ENCODE peak calls at places on chromosomes 4 and X, in nine cellular contexts. U is neural progenitor cell; R is CD8-positive, alpha-beta T cell; C is astrocyte of the cerebellum; E is thoracic aorta; V is AG04450; N is hepatocyte; K is adrenal gland; O is endodermal cell. F is an unnamed sample.

GRCh38 chr4:8247047-8247930 is 22.3 kb upstream of the HTRA3 start:
- DNase-seq in U (no peak), R (no peak), C (no peak), E (no peak), V (no peak), N (peak; percentile 52), K (peak; percentile 35), O (no peak), F (no peak)

GRCh38 chr4:172978848-172979247 is 189.8 kb upstream of the GALNT7 start:
- DNase-seq in U (no peak), R (no peak), C (no peak), E (no peak), V (no peak), N (no peak), K (no peak), O (no peak), F (no peak)

GRCh38 chrX:56726609-56727008 is 2.4 kb upstream of the NBDY start:
- DNase-seq in U (peak; percentile 52), R (peak; percentile 18), C (peak; percentile 41), E (no peak), V (peak; percentile 6), N (peak; percentile 65), K (peak; percentile 25), O (no peak), F (no peak)

GRCh38 chr4:22932326-22932725 is 239.6 kb downstream of the GBA3 start:
- DNase-seq in U (no peak), R (no peak), C (no peak), E (no peak), V (no peak), N (no peak), K (no peak), O (no peak), F (no peak)

GRCh38 chrX:23821847-23822246 is 38.9 kb downstream of the SAT1 start:
- DNase-seq in U (no peak), R (no peak), C (no peak), E (no peak), V (no peak), N (no peak), K (no peak), O (no peak), F (no peak)

GRCh38 chr4:82774711-82775171 is 23.9 kb downstream of the SCD5 start:
- DNase-seq in U (peak; percentile 50), R (no peak), C (no peak), E (no peak), V (no peak), N (no peak), K (no peak), O (peak; percentile 90), F (no peak)

GRCh38 chr4:104976258-104976657 is 170.4 kb upstream of the TET2 start:
- DNase-seq in U (no peak), R (no peak), C (no peak), E (no peak), V (no peak), N (no peak), K (no peak), O (no peak), F (no peak)

GRCh38 chr4:151475338-151475737 is 66.4 kb downstream of the FHIP1A start:
- DNase-seq in U (no peak), R (no peak), C (no peak), E (no peak), V (no peak), N (no peak), K (no peak), O (no peak), F (no peak)

GRCh38 chr4:76740192-76740591 is 157.8 kb downstream of the SOWAHB start:
- DNase-seq in U (no peak), R (no peak), C (no peak), E (no peak), V (no peak), N (no peak), K (no peak), O (no peak), F (no peak)

GRCh38 chr4:165394275-165394674 is 15.5 kb downstream of the CPE start:
- DNase-seq in U (no peak), R (no peak), C (no peak), E (no peak), V (no peak), N (no peak), K (no peak), O (no peak), F (no peak)

GRCh38 chr4:177367336-177367735 is 57.7 kb downstream of the NEIL3 start:
- DNase-seq in U (peak; percentile 48), R (no peak), C (no peak), E (no peak), V (peak; percentile 6), N (no peak), K (no peak), O (peak; percentile 67), F (peak; percentile 5)

GRCh38 chrX:11412715-11413623 is 119.8 kb downstream of the AMELX start:
- DNase-seq in U (no peak), R (no peak), C (peak; percentile 40), E (no peak), V (no peak), N (no peak), K (no peak), O (no peak), F (no peak)

GRCh38 chr4:84887824-84888223 is 78.7 kb downstream of the WDFY3 start:
- DNase-seq in U (no peak), R (no peak), C (no peak), E (no peak), V (no peak), N (no peak), K (no peak), O (no peak), F (no peak)

GRCh38 chr4:181582595-181582994 is 660.6 kb upstream of the TENM3 start:
- DNase-seq in U (no peak), R (no peak), C (no peak), E (no peak), V (no peak), N (no peak), K (no peak), O (no peak), F (no peak)
- TF ChIP-seq CTCF in U (peak; percentile 41), R (no peak), C (no peak), E (no peak), V (peak; percentile 7), N (no peak), K (no peak), O (peak; percentile 60), F (peak; percentile 19)

GRCh38 chr4:128284317-128284716 is 3.3 kb downstream of the PGRMC2 start:
- DNase-seq in U (no peak), R (no peak), C (no peak), E (no peak), V (no peak), N (no peak), K (no peak), O (no peak), F (no peak)
- H3K4me3 ChIP-seq in U (peak overlapping the region; percentile 85), R (no peak overlapping the region), C (no peak overlapping the region), E (no peak overlapping the region), V (peak overlapping the region; percentile 87), N (peak overlapping the region; percentile 82), K (no peak overlapping the region), O (peak overlapping the region; percentile 96), F (no peak overlapping the region)

GRCh38 chr4:44738615-44739014 is 12.3 kb upstream of the GNPDA2 start:
- DNase-seq in U (no peak), R (no peak), C (no peak), E (no peak), V (no peak), N (peak; percentile 5), K (no peak), O (no peak), F (no peak)
- TF ChIP-seq CTCF in U (peak; percentile 44), R (no peak), C (no peak), E (no peak), V (peak; percentile 47), N (peak; percentile 29), K (peak; percentile 39), O (peak; percentile 56), F (peak; percentile 42)

GRCh38 chr4:64495948-64496347 is 86.7 kb upstream of the TECRL start:
- DNase-seq in U (no peak), R (no peak), C (no peak), E (no peak), V (no peak), N (no peak), K (no peak), O (no peak), F (no peak)

GRCh38 chr4:64503416-64503815 is 94.2 kb upstream of the TECRL start:
- DNase-seq in U (no peak), R (no peak), C (no peak), E (no peak), V (no peak), N (no peak), K (no peak), O (no peak), F (no peak)

GRCh38 chr4:64497526-64497925 is 88.3 kb upstream of the TECRL start:
- DNase-seq in U (no peak), R (no peak), C (peak; percentile 11), E (no peak), V (no peak), N (no peak), K (no peak), O (no peak), F (no peak)
- H3K4me3 ChIP-seq in U (no peak overlapping the region), R (no peak overlapping the region), C (no peak overlapping the region), E (no peak overlapping the region), V (no peak overlapping the region), N (no peak overlapping the region), K (no peak overlapping the region), O (no peak overlapping the region), F (no peak overlapping the region)

GRCh38 chrX:26851981-26852380 is 611.2 kb downstream of the PPP4R3C start:
- DNase-seq in U (peak; percentile 44), R (no peak), C (no peak), E (no peak), V (no peak), N (peak; percentile 26), K (no peak), O (no peak), F (no peak)
- TF ChIP-seq CTCF in U (peak; percentile 47), R (no peak), C (no peak), E (no peak), V (no peak), N (peak; percentile 38), K (no peak), O (peak; percentile 56), F (no peak)

GRCh38 chr4:16222957-16223527 is 3.2 kb downstream of the TAPT1 start:
- DNase-seq in U (no peak), R (no peak), C (no peak), E (no peak), V (no peak), N (no peak), K (no peak), O (no peak), F (no peak)
- H3K4me3 ChIP-seq in U (no peak overlapping the region), R (no peak overlapping the region), C (no peak overlapping the region), E (peak overlapping the region; percentile 7), V (no peak overlapping the region), N (no peak overlapping the region), K (peak overlapping the region; percentile 95), O (no peak overlapping the region), F (no peak overlapping the region)